ENCODE peak calls at places on chromosome 7, in eight cellular contexts. One of them, this sample, is unnamed. For H3K9me3 and H3K4me1, the result is how much of the 10 kb centered on the place peaks cover.

GRCh38 chr7:148540041-148540738 is 50.4 kb upstream of the C7orf33 start:
- DNase-seq in heart right ventricle: peak
- DNase-seq in lower lobe of right lung: no peak
- DNase-seq in body of pancreas: peak
- DNase-seq in IMR-90: peak
- DNase-seq in SJSA1: peak
- DNase-seq in A549: peak
- DNase-seq in H9: no peak
- DNase-seq in this sample: no peak

GRCh38 chr7:122006687-122007086 is 133.7 kb downstream of the PTPRZ1 start:
- DNase-seq in heart right ventricle: no peak
- DNase-seq in SJSA1: peak
- DNase-seq in IMR-90: no peak
- DNase-seq in A549: no peak
- DNase-seq in body of pancreas: no peak
- DNase-seq in H9: no peak
- DNase-seq in lower lobe of right lung: no peak
- DNase-seq in this sample: peak

GRCh38 chr7:108459922-108460551 is 3.8 kb upstream of the NRCAM start:
- DNase-seq in heart right ventricle: no peak
- DNase-seq in A549: peak
- DNase-seq in lower lobe of right lung: no peak
- DNase-seq in SJSA1: peak
- DNase-seq in body of pancreas: peak
- DNase-seq in IMR-90: no peak
- DNase-seq in H9: no peak
- DNase-seq in this sample: peak

GRCh38 chr7:64733550-64734240 is 60.5 kb upstream of the ZNF138 start:
- DNase-seq in heart right ventricle: no peak
- DNase-seq in H9: no peak
- DNase-seq in SJSA1: no peak
- DNase-seq in lower lobe of right lung: no peak
- DNase-seq in body of pancreas: no peak
- DNase-seq in IMR-90: no peak
- DNase-seq in A549: peak
- DNase-seq in this sample: no peak

GRCh38 chr7:73707045-73707631 is 12.3 kb downstream of the STX1A start:
- DNase-seq in body of pancreas: peak
- DNase-seq in A549: peak
- DNase-seq in heart right ventricle: peak
- DNase-seq in SJSA1: no peak
- DNase-seq in IMR-90: no peak
- DNase-seq in lower lobe of right lung: peak
- DNase-seq in H9: no peak
- DNase-seq in this sample: no peak

GRCh38 chr7:55426676-55427075 is 61.5 kb downstream of the LANCL2 start:
- DNase-seq in IMR-90: no peak
- DNase-seq in heart right ventricle: no peak
- DNase-seq in body of pancreas: no peak
- DNase-seq in H9: peak
- DNase-seq in lower lobe of right lung: no peak
- DNase-seq in SJSA1: no peak
- DNase-seq in A549: no peak
- DNase-seq in this sample: no peak

GRCh38 chr7:128104109-128104742 is 73.0 kb upstream of the LRRC4 start:
- DNase-seq in lower lobe of right lung: peak
- DNase-seq in body of pancreas: peak
- DNase-seq in IMR-90: no peak
- DNase-seq in H9: no peak
- DNase-seq in A549: no peak
- DNase-seq in heart right ventricle: peak
- DNase-seq in SJSA1: peak
- DNase-seq in this sample: no peak

GRCh38 chr7:94561841-94562514 is 52.4 kb downstream of the CASD1 start:
- DNase-seq in IMR-90: peak
- DNase-seq in A549: no peak
- DNase-seq in heart right ventricle: no peak
- DNase-seq in body of pancreas: no peak
- DNase-seq in H9: no peak
- DNase-seq in lower lobe of right lung: no peak
- DNase-seq in SJSA1: peak
- DNase-seq in this sample: no peak

GRCh38 chr7:9822458-9823290 is 1151.0 kb upstream of the PHF14 start:
- DNase-seq in heart right ventricle: peak
- DNase-seq in IMR-90: no peak
- DNase-seq in H9: no peak
- DNase-seq in lower lobe of right lung: no peak
- DNase-seq in A549: no peak
- DNase-seq in body of pancreas: no peak
- DNase-seq in SJSA1: no peak
- DNase-seq in this sample: no peak
- H3K9me3 ChIP-seq in heart right ventricle: under half
- H3K9me3 ChIP-seq in IMR-90: under half
- H3K9me3 ChIP-seq in H9: under half
- H3K9me3 ChIP-seq in lower lobe of right lung: under half
- H3K9me3 ChIP-seq in A549: under half
- H3K9me3 ChIP-seq in body of pancreas: under half
- H3K9me3 ChIP-seq in SJSA1: under half
- H3K9me3 ChIP-seq in this sample: under half

DNA sequence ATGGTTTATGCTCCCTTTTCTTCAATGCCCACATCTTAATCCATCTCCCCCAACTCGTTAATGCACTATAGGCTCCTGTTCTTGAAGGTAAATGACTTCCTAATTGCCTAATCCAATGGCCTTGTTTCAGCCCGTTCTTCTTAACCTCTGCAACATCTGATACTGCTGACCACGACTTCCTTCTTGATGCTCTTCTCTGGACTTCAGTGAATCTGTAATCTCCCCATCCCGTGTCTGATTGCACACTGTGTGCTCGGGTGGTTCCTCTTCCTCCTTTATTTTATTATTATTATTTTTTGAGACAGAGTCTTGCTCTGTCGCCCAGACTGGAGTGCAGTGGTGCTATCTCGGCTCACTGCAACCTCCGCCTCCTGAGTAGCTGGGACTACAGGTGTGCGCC is 58.9 kb downstream of the HIPK2 start:
- DNase-seq in body of pancreas: no peak
- DNase-seq in H9: no peak
- DNase-seq in IMR-90: no peak
- DNase-seq in heart right ventricle: no peak
- DNase-seq in SJSA1: no peak
- DNase-seq in lower lobe of right lung: no peak
- DNase-seq in A549: no peak
- DNase-seq in this sample: no peak
- H3K4me1 ChIP-seq in body of pancreas: under half
- H3K4me1 ChIP-seq in H9: under half
- H3K4me1 ChIP-seq in IMR-90: under half
- H3K4me1 ChIP-seq in heart right ventricle: half or more
- H3K4me1 ChIP-seq in SJSA1: under half
- H3K4me1 ChIP-seq in lower lobe of right lung: half or more
- H3K4me1 ChIP-seq in A549: under half
- H3K4me1 ChIP-seq in this sample: under half

GRCh38 chr7:24346716-24347115 is 62.7 kb downstream of the NPY start:
- DNase-seq in heart right ventricle: no peak
- DNase-seq in body of pancreas: no peak
- DNase-seq in H9: no peak
- DNase-seq in A549: no peak
- DNase-seq in lower lobe of right lung: no peak
- DNase-seq in IMR-90: no peak
- DNase-seq in SJSA1: no peak
- DNase-seq in this sample: no peak
- H3K9me3 ChIP-seq in heart right ventricle: under half
- H3K9me3 ChIP-seq in body of pancreas: under half
- H3K9me3 ChIP-seq in H9: under half
- H3K9me3 ChIP-seq in A549: under half
- H3K9me3 ChIP-seq in lower lobe of right lung: under half
- H3K9me3 ChIP-seq in IMR-90: under half
- H3K9me3 ChIP-seq in SJSA1: under half
- H3K9me3 ChIP-seq in this sample: under half

GRCh38 chr7:33725111-33725510 is 180.2 kb upstream of the BMPER start:
- DNase-seq in IMR-90: no peak
- DNase-seq in body of pancreas: no peak
- DNase-seq in H9: no peak
- DNase-seq in SJSA1: no peak
- DNase-seq in heart right ventricle: no peak
- DNase-seq in lower lobe of right lung: no peak
- DNase-seq in A549: no peak
- DNase-seq in this sample: no peak

GRCh38 chr7:33725641-33726040 is 179.7 kb upstream of the BMPER start:
- DNase-seq in lower lobe of right lung: no peak
- DNase-seq in body of pancreas: no peak
- DNase-seq in A549: no peak
- DNase-seq in SJSA1: no peak
- DNase-seq in heart right ventricle: no peak
- DNase-seq in IMR-90: no peak
- DNase-seq in H9: no peak
- DNase-seq in this sample: no peak

GRCh38 chr7:33728779-33729646 is 176.3 kb upstream of the BMPER start:
- DNase-seq in SJSA1: no peak
- DNase-seq in H9: no peak
- DNase-seq in IMR-90: no peak
- DNase-seq in heart right ventricle: no peak
- DNase-seq in A549: no peak
- DNase-seq in body of pancreas: no peak
- DNase-seq in lower lobe of right lung: no peak
- DNase-seq in this sample: no peak

GRCh38 chr7:33726582-33726981 is 178.8 kb upstream of the BMPER start:
- DNase-seq in H9: no peak
- DNase-seq in lower lobe of right lung: no peak
- DNase-seq in SJSA1: no peak
- DNase-seq in IMR-90: no peak
- DNase-seq in body of pancreas: no peak
- DNase-seq in A549: no peak
- DNase-seq in heart right ventricle: no peak
- DNase-seq in this sample: no peak

DNA sequence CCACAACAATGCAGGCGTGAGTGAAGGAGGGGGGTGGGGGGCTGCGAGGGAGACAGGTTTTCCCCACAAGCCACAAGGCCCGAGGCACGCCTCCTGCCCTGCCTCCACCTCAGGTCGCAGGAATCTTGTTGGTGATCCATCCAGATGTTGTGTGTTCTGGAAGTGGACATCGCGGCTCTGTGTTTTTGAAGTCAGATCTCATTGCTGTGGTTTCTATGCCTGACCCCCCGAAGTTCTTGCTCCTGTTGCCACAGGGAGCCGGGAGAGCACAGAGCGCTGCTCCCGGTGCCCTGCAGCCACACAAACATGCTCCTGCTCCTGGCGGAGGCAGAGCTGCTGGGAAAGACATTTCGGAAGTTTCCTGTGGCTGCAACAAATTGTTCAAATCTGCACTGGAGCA is 177.9 kb upstream of the BMPER start:
- DNase-seq in lower lobe of right lung: no peak
- DNase-seq in A549: no peak
- DNase-seq in SJSA1: no peak
- DNase-seq in IMR-90: no peak
- DNase-seq in body of pancreas: no peak
- DNase-seq in heart right ventricle: no peak
- DNase-seq in H9: no peak
- DNase-seq in this sample: no peak
- H3K4me1 ChIP-seq in lower lobe of right lung: under half
- H3K4me1 ChIP-seq in A549: under half
- H3K4me1 ChIP-seq in SJSA1: under half
- H3K4me1 ChIP-seq in IMR-90: under half
- H3K4me1 ChIP-seq in body of pancreas: under half
- H3K4me1 ChIP-seq in heart right ventricle: under half
- H3K4me1 ChIP-seq in H9: under half
- H3K4me1 ChIP-seq in this sample: under half

This sample was measured in SJCRH30.